ENCODE peak calls at places on chromosomes 2 and 18, in five cellular contexts. One of them, this sample, is unnamed. For H3K9me2, the result is how much of the 10 kb centered on the place peaks cover.

GRCh38 chr2:3491716-3492474 is 27.4 kb downstream of the ADI1 start:
- DNase-seq in PC-3: no peak
- DNase-seq in HCT116: no peak
- DNase-seq in hepatocyte: no peak
- DNase-seq in GM23248: no peak
- DNase-seq in this sample: no peak

GRCh38 chr18:7116001-7116831 is 1.4 kb downstream of the LAMA1 start:
- DNase-seq in HCT116: no peak
- DNase-seq in PC-3: no peak
- DNase-seq in hepatocyte: peak
- DNase-seq in GM23248: peak
- DNase-seq in this sample: no peak

GRCh38 chr2:204437815-204438766 is 107.2 kb upstream of the PARD3B start:
- DNase-seq in PC-3: no peak
- DNase-seq in hepatocyte: no peak
- DNase-seq in HCT116: no peak
- DNase-seq in GM23248: no peak
- DNase-seq in this sample: no peak

GRCh38 chr2:12597555-12597954 is 119.2 kb upstream of the TRIB2 start:
- DNase-seq in PC-3: no peak
- DNase-seq in GM23248: no peak
- DNase-seq in HCT116: no peak
- DNase-seq in hepatocyte: no peak
- DNase-seq in this sample: no peak

GRCh38 chr2:65500319-65501040 is 68.1 kb upstream of the SPRED2 start:
- DNase-seq in HCT116: no peak
- DNase-seq in PC-3: no peak
- DNase-seq in hepatocyte: no peak
- DNase-seq in GM23248: no peak
- DNase-seq in this sample: no peak

GRCh38 chr18:65359479-65359878 is 391.3 kb upstream of the CDH7 start:
- DNase-seq in GM23248: no peak
- DNase-seq in hepatocyte: no peak
- DNase-seq in PC-3: no peak
- DNase-seq in HCT116: no peak
- DNase-seq in this sample: no peak

GRCh38 chr2:37645363-37645762 is 26.1 kb downstream of the CDC42EP3 start:
- DNase-seq in HCT116: no peak
- DNase-seq in PC-3: peak
- DNase-seq in hepatocyte: no peak
- DNase-seq in GM23248: peak
- DNase-seq in this sample: no peak

GRCh38 chr2:229129738-229130371 is 141.2 kb downstream of the PID1 start:
- DNase-seq in HCT116: no peak
- DNase-seq in PC-3: peak
- DNase-seq in GM23248: peak
- DNase-seq in hepatocyte: peak
- DNase-seq in this sample: peak

GRCh38 chr18:79394438-79395307 is 1.1 kb upstream of the NFATC1 start:
- DNase-seq in hepatocyte: peak
- DNase-seq in HCT116: no peak
- DNase-seq in PC-3: peak
- DNase-seq in GM23248: peak
- DNase-seq in this sample: no peak

DNA sequence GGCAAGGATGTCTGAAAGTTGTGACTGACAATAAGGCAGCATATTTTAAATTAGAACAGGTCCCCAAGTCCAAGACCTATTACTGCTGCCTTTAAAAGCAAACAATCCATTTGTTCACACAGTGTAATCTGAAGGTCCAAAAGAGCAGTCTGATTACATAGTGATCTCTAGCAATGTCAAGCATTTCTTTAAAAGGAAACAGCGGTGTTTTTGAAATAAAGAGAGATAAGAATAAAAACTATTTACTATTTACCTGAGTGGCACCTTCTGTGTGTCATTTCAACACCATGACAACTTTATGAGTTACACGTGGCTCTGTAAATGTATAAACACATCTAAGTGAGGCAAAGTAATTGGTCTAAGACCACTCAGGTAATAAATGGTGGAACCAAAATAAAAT is 1009.9 kb upstream of the CNTNAP5 start:
- DNase-seq in hepatocyte: peak
- DNase-seq in PC-3: no peak
- DNase-seq in HCT116: no peak
- DNase-seq in GM23248: no peak
- DNase-seq in this sample: no peak
- H3K9me2 ChIP-seq in hepatocyte: under half
- H3K9me2 ChIP-seq in PC-3: under half
- H3K9me2 ChIP-seq in HCT116: under half
- H3K9me2 ChIP-seq in GM23248: under half
- H3K9me2 ChIP-seq in this sample: under half

DNA sequence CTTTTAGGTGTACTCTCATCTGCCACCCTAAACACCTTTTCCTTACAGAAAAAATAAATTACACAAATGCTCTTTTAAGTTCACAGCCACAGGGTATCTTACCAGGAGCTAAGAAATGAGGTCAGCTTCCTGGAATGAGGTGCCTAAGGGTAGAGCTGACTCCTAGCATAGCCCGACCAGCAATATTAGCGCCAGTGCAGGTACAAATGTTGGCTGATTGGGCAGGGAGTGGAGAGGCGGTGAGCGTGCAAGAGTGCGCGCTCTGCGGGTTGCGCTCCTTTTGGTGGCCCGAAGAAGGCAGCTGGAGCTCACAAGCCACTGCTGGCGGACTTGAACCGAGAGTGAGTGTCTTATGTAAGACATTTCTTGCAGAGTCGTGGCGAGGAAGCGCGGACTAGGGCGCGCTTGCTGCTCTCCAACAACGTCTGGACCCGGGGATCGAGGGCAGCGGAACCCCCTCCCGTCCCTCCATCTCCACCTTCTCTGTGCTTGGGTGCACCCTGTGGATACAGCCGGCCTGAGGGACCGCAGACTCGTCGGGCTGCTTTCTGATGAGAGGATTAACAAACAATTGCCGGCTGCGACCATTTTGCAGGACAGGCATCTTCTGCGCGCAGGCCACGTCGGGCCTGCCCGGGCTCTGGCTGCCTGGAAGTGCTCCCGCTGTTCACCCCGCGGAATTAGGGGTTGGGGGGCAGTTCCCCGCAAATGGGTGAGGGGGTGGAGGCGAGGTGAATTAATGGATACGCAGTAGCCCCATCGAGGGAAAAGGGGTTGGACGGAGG is 17.3 kb downstream of the BOLA3 start:
- DNase-seq in hepatocyte: no peak
- DNase-seq in HCT116: no peak
- DNase-seq in PC-3: peak
- DNase-seq in GM23248: no peak
- DNase-seq in this sample: peak
- TF ChIP-seq EZH2 in hepatocyte: no peak
- TF ChIP-seq EZH2 in HCT116: no peak
- TF ChIP-seq EZH2 in PC-3: no peak
- TF ChIP-seq EZH2 in GM23248: no peak
- TF ChIP-seq EZH2 in this sample: no peak

GRCh38 chr2:128638741-128639477 is 320.2 kb upstream of the HS6ST1 start:
- DNase-seq in PC-3: no peak
- DNase-seq in HCT116: no peak
- DNase-seq in hepatocyte: no peak
- DNase-seq in GM23248: peak
- DNase-seq in this sample: no peak

GRCh38 chr2:128641421-128642095 is 322.9 kb upstream of the HS6ST1 start:
- DNase-seq in PC-3: no peak
- DNase-seq in GM23248: no peak
- DNase-seq in HCT116: no peak
- DNase-seq in hepatocyte: no peak
- DNase-seq in this sample: no peak

GRCh38 chr2:128640847-128641360 is 322.2 kb upstream of the HS6ST1 start:
- DNase-seq in GM23248: no peak
- DNase-seq in hepatocyte: no peak
- DNase-seq in HCT116: no peak
- DNase-seq in PC-3: no peak
- DNase-seq in this sample: no peak

GRCh38 chr2:128639693-128640092 is 321.0 kb upstream of the HS6ST1 start:
- DNase-seq in GM23248: peak
- DNase-seq in hepatocyte: no peak
- DNase-seq in HCT116: no peak
- DNase-seq in PC-3: no peak
- DNase-seq in this sample: no peak

GRCh38 chr2:128640166-128640846 is 321.6 kb upstream of the HS6ST1 start:
- DNase-seq in hepatocyte: no peak
- DNase-seq in PC-3: no peak
- DNase-seq in HCT116: no peak
- DNase-seq in GM23248: peak
- DNase-seq in this sample: no peak
- H3K9me2 ChIP-seq in hepatocyte: under half
- H3K9me2 ChIP-seq in PC-3: under half
- H3K9me2 ChIP-seq in HCT116: under half
- H3K9me2 ChIP-seq in GM23248: under half
- H3K9me2 ChIP-seq in this sample: under half

DNA sequence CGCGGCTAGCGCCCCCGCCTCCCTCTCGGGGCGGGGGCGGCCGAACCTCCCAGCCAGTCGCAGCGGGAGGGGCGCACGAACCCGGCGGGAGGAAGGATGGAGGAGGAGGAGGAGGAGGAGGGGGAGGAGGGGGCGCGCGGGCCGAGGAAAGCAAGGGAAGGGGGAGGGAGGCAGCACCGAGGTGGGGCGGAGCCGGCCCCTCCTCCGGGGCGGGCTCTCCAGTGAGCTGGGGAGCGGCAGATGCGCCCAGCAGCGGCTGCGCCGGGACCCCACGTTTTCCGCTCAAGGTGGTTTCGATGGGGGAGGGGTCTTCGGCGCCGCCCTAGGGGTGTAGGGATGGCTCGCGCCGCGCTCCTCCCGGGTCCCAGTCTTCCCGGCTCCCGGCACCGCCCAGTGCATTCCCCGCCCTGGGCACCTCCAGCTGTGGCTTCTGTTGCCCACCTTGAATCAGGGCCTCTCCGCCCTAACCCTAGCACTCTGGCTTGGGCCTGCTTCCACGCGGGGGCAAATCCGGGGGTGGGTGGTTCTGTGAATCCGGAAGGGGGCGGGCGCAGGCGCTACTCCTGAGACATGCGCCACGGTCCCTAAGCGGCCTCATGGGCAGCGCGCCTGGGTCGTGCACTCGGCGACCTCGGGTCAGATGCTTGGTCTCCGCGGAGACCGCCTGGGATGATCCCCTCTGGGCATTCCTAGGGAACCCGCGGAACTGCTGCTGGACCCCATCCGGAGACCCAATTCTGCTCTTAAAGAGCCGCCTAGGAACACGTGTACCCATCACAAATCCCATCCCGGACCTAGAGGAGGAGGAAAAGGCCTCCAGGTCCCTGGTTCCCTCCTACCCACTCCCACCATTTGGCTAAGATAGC is at the start of gene FBXO41:
- DNase-seq in HCT116: no peak
- DNase-seq in hepatocyte: peak
- DNase-seq in PC-3: peak
- DNase-seq in GM23248: peak
- DNase-seq in this sample: peak
- TF ChIP-seq EZH2 in HCT116: no peak
- TF ChIP-seq EZH2 in hepatocyte: no peak
- TF ChIP-seq EZH2 in PC-3: no peak
- TF ChIP-seq EZH2 in GM23248: no peak
- TF ChIP-seq EZH2 in this sample: no peak